ENCODE peak calls at places on chromosomes 7 and 10, in six cellular contexts. One of them, this sample, is unnamed.

GRCh38 chr7:51075681-51076580 is 240.7 kb downstream of the COBL start:
- DNase-seq in K562: no peak
- DNase-seq in brain microvascular endothelial cell: no peak
- DNase-seq in right lobe of liver: no peak
- DNase-seq in breast epithelium: no peak
- DNase-seq in ovary: no peak
- DNase-seq in this sample: peak; percentile 66

GRCh38 chr10:23171232-23171876 is 20.8 kb upstream of the PTF1A start:
- DNase-seq in K562: peak; percentile 36
- DNase-seq in brain microvascular endothelial cell: peak; percentile 12
- DNase-seq in right lobe of liver: no peak
- DNase-seq in breast epithelium: no peak
- DNase-seq in ovary: no peak
- DNase-seq in this sample: no peak

GRCh38 chr10:11270135-11270857 is 252.6 kb downstream of the CELF2 start:
- DNase-seq in K562: peak; percentile 88
- DNase-seq in brain microvascular endothelial cell: peak; percentile 66
- DNase-seq in right lobe of liver: peak; percentile 83
- DNase-seq in breast epithelium: peak; percentile 48
- DNase-seq in ovary: peak; percentile 89
- DNase-seq in this sample: peak; percentile 92

GRCh38 chr7:44307301-44307900 is 18.0 kb downstream of the CAMK2B start:
- DNase-seq in K562: peak; percentile 18
- DNase-seq in brain microvascular endothelial cell: peak; percentile 20
- DNase-seq in right lobe of liver: no peak
- DNase-seq in breast epithelium: peak; percentile 38
- DNase-seq in ovary: no peak
- DNase-seq in this sample: peak; percentile 69

GRCh38 chr7:2521952-2522591 is 2.5 kb downstream of the LFNG start:
- DNase-seq in K562: no peak
- DNase-seq in brain microvascular endothelial cell: no peak
- DNase-seq in right lobe of liver: no peak
- DNase-seq in breast epithelium: no peak
- DNase-seq in ovary: no peak
- DNase-seq in this sample: peak; percentile 82

GRCh38 chr7:147498081-147498480 is 1092.5 kb upstream of the C7orf33 start:
- DNase-seq in K562: no peak
- DNase-seq in brain microvascular endothelial cell: no peak
- DNase-seq in right lobe of liver: no peak
- DNase-seq in breast epithelium: no peak
- DNase-seq in ovary: no peak
- DNase-seq in this sample: no peak

GRCh38 chr7:151558575-151558974 is 38.9 kb upstream of the RHEB start:
- DNase-seq in K562: no peak
- DNase-seq in brain microvascular endothelial cell: peak; percentile 82
- DNase-seq in right lobe of liver: no peak
- DNase-seq in breast epithelium: no peak
- DNase-seq in ovary: no peak
- DNase-seq in this sample: no peak

GRCh38 chr10:59753267-59753666 is at the start of gene MRLN:
- DNase-seq in K562: no peak
- DNase-seq in brain microvascular endothelial cell: no peak
- DNase-seq in right lobe of liver: no peak
- DNase-seq in breast epithelium: no peak
- DNase-seq in ovary: no peak
- DNase-seq in this sample: no peak

GRCh38 chr10:124496620-124497019 is 35.0 kb downstream of the LHPP start:
- DNase-seq in K562: no peak
- DNase-seq in brain microvascular endothelial cell: no peak
- DNase-seq in right lobe of liver: no peak
- DNase-seq in breast epithelium: no peak
- DNase-seq in ovary: no peak
- DNase-seq in this sample: no peak

GRCh38 chr7:7526006-7526405 is 9.7 kb downstream of the COL28A1 start:
- DNase-seq in K562: no peak
- DNase-seq in brain microvascular endothelial cell: no peak
- DNase-seq in right lobe of liver: no peak
- DNase-seq in breast epithelium: no peak
- DNase-seq in ovary: no peak
- DNase-seq in this sample: no peak

GRCh38 chr10:132536241-132536963 is 1.2 kb upstream of the INPP5A start:
- DNase-seq in K562: no peak
- DNase-seq in brain microvascular endothelial cell: no peak
- DNase-seq in right lobe of liver: peak; percentile 63
- DNase-seq in breast epithelium: no peak
- DNase-seq in ovary: peak; percentile 55
- DNase-seq in this sample: no peak

GRCh38 chr7:86643478-86644281 is at the start of gene GRM3:
- DNase-seq in K562: peak; percentile 2
- DNase-seq in brain microvascular endothelial cell: peak; percentile 0
- DNase-seq in right lobe of liver: peak; percentile 52
- DNase-seq in breast epithelium: no peak
- DNase-seq in ovary: no peak
- DNase-seq in this sample: peak; percentile 69

GRCh38 chr7:11428877-11429617 is 403.0 kb downstream of the THSD7A start:
- DNase-seq in K562: no peak
- DNase-seq in brain microvascular endothelial cell: no peak
- DNase-seq in right lobe of liver: no peak
- DNase-seq in breast epithelium: no peak
- DNase-seq in ovary: no peak
- DNase-seq in this sample: no peak

GRCh38 chr10:69328346-69328687 is 50.0 kb downstream of the HK1 start:
- DNase-seq in K562: no peak
- DNase-seq in brain microvascular endothelial cell: no peak
- DNase-seq in right lobe of liver: no peak
- DNase-seq in breast epithelium: no peak
- DNase-seq in ovary: no peak
- DNase-seq in this sample: no peak

GRCh38 chr10:69327463-69328345 is 49.4 kb downstream of the HK1 start:
- DNase-seq in K562: peak; percentile 76
- DNase-seq in brain microvascular endothelial cell: peak; percentile 50
- DNase-seq in right lobe of liver: no peak
- DNase-seq in breast epithelium: peak; percentile 71
- DNase-seq in ovary: peak; percentile 47
- DNase-seq in this sample: peak; percentile 86

GRCh38 chr10:69332278-69333010 is 54.1 kb downstream of the HK1 start:
- DNase-seq in K562: no peak
- DNase-seq in brain microvascular endothelial cell: peak; percentile 74
- DNase-seq in right lobe of liver: no peak
- DNase-seq in breast epithelium: no peak
- DNase-seq in ovary: no peak
- DNase-seq in this sample: no peak

GRCh38 chr10:69331161-69331560 is 52.9 kb downstream of the HK1 start:
- DNase-seq in K562: no peak
- DNase-seq in brain microvascular endothelial cell: no peak
- DNase-seq in right lobe of liver: no peak
- DNase-seq in breast epithelium: no peak
- DNase-seq in ovary: no peak
- DNase-seq in this sample: no peak

DNA sequence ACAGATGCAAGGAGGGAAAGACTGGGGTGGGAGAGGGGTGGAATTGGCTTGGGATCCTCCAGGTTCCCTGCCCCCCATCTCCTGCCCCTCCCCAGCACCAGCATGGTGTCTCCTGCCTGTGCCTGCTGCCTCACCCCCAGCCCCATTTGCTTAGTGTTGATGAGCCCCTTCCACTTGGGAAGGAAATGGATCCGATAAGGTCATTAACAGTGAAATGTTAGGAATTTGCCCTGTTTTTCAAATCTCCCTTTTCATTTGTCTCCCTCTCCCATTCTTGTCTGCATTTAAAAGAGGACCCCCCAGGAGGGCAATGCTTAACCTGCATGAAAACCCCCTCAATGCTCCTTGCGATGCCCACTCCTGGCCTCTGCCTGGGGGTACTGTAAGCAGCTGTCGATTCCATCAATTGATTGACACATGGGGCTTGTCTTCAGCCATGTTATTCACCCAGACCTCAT is 51.5 kb downstream of the HK1 start:
- DNase-seq in K562: no peak
- DNase-seq in brain microvascular endothelial cell: no peak
- DNase-seq in right lobe of liver: no peak
- DNase-seq in breast epithelium: no peak
- DNase-seq in ovary: no peak
- DNase-seq in this sample: no peak
- H3K27ac ChIP-seq in K562: no peak overlapping the region
- H3K27ac ChIP-seq in brain microvascular endothelial cell: no peak overlapping the region
- H3K27ac ChIP-seq in right lobe of liver: no peak overlapping the region
- H3K27ac ChIP-seq in breast epithelium: peak overlapping the region; percentile 88
- H3K27ac ChIP-seq in ovary: no peak overlapping the region
- H3K27ac ChIP-seq in this sample: peak overlapping the region; percentile 9

GRCh38 chr7:92751902-92752901 is 84.2 kb downstream of the CDK6 start:
- DNase-seq in K562: no peak
- DNase-seq in brain microvascular endothelial cell: peak; percentile 76
- DNase-seq in right lobe of liver: no peak
- DNase-seq in breast epithelium: no peak
- DNase-seq in ovary: no peak
- DNase-seq in this sample: no peak
- H3K4me3 ChIP-seq in K562: no peak overlapping the region
- H3K4me3 ChIP-seq in brain microvascular endothelial cell: no peak overlapping the region
- H3K4me3 ChIP-seq in right lobe of liver: no peak overlapping the region
- H3K4me3 ChIP-seq in breast epithelium: no peak overlapping the region
- H3K4me3 ChIP-seq in ovary: no peak overlapping the region
- H3K4me3 ChIP-seq in this sample: no peak overlapping the region

GRCh38 chr10:27514243-27514642 is 10.1 kb downstream of the RAB18 start:
- DNase-seq in K562: no peak
- DNase-seq in brain microvascular endothelial cell: no peak
- DNase-seq in right lobe of liver: no peak
- DNase-seq in breast epithelium: no peak
- DNase-seq in ovary: no peak
- DNase-seq in this sample: no peak
- H3K27ac ChIP-seq in K562: no peak overlapping the region
- H3K27ac ChIP-seq in brain microvascular endothelial cell: no peak overlapping the region
- H3K27ac ChIP-seq in right lobe of liver: no peak overlapping the region
- H3K27ac ChIP-seq in breast epithelium: no peak overlapping the region
- H3K27ac ChIP-seq in ovary: no peak overlapping the region
- H3K27ac ChIP-seq in this sample: no peak overlapping the region

GRCh38 chr10:68167790-68168189 is 58.5 kb downstream of the MYPN start:
- DNase-seq in K562: no peak
- DNase-seq in brain microvascular endothelial cell: no peak
- DNase-seq in right lobe of liver: no peak
- DNase-seq in breast epithelium: no peak
- DNase-seq in ovary: no peak
- DNase-seq in this sample: no peak
- H3K4me3 ChIP-seq in K562: no peak overlapping the region
- H3K4me3 ChIP-seq in brain microvascular endothelial cell: no peak overlapping the region
- H3K4me3 ChIP-seq in right lobe of liver: no peak overlapping the region
- H3K4me3 ChIP-seq in breast epithelium: no peak overlapping the region
- H3K4me3 ChIP-seq in ovary: no peak overlapping the region
- H3K4me3 ChIP-seq in this sample: no peak overlapping the region

DNA sequence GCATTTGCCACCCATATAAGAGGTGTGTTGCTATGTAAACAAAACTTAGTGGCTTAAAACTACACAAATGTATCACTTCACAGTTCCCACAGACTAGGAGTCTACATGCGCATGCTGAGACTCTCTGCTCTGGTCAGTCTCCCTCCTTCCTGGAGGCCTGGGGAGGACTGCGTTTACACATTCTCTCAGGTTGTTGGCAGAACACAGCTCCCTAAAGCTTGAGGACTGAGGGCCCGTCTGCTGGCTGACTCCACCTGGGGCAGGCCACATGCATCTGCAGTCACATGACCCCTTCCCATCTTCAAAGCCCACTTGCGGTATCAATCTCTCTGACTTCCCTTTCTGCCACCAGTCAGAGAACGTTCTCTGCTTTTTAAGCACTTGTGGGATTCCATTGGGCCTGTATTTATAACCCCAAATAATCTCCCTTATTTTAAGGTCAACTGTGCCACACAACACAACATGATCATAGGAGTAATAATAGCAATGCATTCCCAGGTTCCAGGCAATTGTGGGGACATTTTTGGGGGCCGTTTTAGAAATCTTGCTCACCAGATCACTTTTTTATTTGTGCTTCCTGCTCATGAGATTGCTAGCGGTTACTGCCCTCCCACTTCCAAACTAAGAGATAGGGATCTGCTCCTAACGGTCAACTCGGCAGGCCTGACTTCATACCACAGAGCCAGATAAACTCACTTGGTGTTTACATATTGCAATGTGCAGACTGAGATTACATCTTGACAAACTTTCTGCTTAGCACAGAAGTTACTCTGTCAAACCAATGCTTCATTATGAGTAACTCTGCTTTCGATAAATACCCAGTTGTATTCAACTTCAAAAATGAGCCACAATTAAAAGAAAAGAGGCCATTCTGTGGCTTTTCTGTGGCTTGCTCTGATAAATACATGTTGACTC is 96.3 kb downstream of the ALOX5 start:
- DNase-seq in K562: peak; percentile 96
- DNase-seq in brain microvascular endothelial cell: peak; percentile 8
- DNase-seq in right lobe of liver: peak; percentile 69
- DNase-seq in breast epithelium: no peak
- DNase-seq in ovary: no peak
- DNase-seq in this sample: no peak
- H3K27ac ChIP-seq in K562: peak overlapping the region; percentile 98
- H3K27ac ChIP-seq in brain microvascular endothelial cell: no peak overlapping the region
- H3K27ac ChIP-seq in right lobe of liver: peak overlapping the region; percentile 73
- H3K27ac ChIP-seq in breast epithelium: no peak overlapping the region
- H3K27ac ChIP-seq in ovary: no peak overlapping the region
- H3K27ac ChIP-seq in this sample: peak overlapping the region; percentile 49

DNA sequence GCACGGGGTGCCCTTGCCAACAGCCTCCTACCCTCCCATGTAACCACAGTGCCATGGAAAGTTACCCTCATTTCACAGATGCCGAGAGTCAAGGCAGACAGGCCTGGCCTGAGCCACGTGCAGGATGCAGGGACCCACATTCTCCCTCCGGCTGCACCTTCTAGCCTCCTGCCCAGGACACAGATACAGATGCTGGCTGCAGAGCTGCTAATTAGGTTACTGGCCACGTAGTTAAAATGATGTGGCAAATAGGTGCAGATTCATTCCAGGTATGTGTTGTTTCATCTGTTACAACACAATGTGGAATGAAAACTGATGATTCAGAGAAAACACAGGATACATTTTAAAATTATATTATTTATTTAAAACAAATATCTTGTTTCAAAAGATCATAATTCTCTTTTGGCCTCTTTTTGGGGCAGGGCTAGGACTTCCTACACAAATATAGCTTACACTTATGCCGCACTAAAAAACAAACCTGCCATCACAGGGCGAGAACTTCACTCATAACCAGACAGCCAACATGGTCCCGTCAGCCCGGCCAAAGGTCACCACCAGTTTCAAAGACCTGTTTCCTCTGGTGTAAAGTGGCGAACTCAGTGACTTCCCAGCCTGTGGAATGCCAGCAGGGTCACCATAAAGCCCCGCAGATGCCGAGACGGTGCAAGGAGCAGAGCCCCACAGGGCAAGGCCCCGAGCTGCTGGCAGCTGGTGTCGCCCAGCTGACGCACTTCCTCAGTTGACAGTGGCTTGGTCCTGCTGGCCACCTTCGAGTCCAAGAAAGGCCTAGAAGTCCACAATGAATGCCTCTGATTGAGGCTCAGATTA is 83.5 kb downstream of the TNS3 start:
- DNase-seq in K562: no peak
- DNase-seq in brain microvascular endothelial cell: no peak
- DNase-seq in right lobe of liver: peak; percentile 86
- DNase-seq in breast epithelium: no peak
- DNase-seq in ovary: no peak
- DNase-seq in this sample: peak; percentile 36
- H3K4me3 ChIP-seq in K562: no peak overlapping the region
- H3K4me3 ChIP-seq in brain microvascular endothelial cell: no peak overlapping the region
- H3K4me3 ChIP-seq in right lobe of liver: no peak overlapping the region
- H3K4me3 ChIP-seq in breast epithelium: no peak overlapping the region
- H3K4me3 ChIP-seq in ovary: no peak overlapping the region
- H3K4me3 ChIP-seq in this sample: no peak overlapping the region

This sample was measured in right cardiac atrium.